ENCODE peak calls at places on chromosomes 6 and 20, in four cellular contexts. L, P, S and U are unnamed samples.

GRCh38 chr6:32529697-32530429 is at the start of gene HLA-DRB5:
- DNase-seq in L (peak; percentile 58), S (no peak), P (no peak), U (no peak)

GRCh38 chr6:72651967-72652956 is 30.4 kb downstream of the KCNQ5 start:
- DNase-seq in P (no peak), L (no peak), S (no peak), U (no peak)

GRCh38 chr6:82588020-82588419 is 224.4 kb downstream of the TPBG start:
- DNase-seq in P (no peak), L (no peak), S (no peak), U (no peak)

GRCh38 chr6:108484016-108484415 is 76.7 kb upstream of the FOXO3 start:
- DNase-seq in L (no peak), S (no peak), P (no peak), U (peak; percentile 46)

GRCh38 chr20:36210561-36210960 is 25.7 kb upstream of the AAR2 start:
- DNase-seq in S (no peak), L (no peak), P (no peak), U (no peak)

GRCh38 chr6:44960898-44961297 is 367.2 kb upstream of the RUNX2 start:
- DNase-seq in P (peak; percentile 53), S (no peak), L (peak; percentile 20), U (peak; percentile 51)

GRCh38 chr6:20696676-20697075 is 162.4 kb downstream of the CDKAL1 start:
- DNase-seq in P (no peak), L (no peak), S (no peak), U (no peak)

GRCh38 chr20:13068336-13068735 is 59.6 kb downstream of the SPTLC3 start:
- DNase-seq in S (no peak), L (no peak), P (no peak), U (no peak)

GRCh38 chr6:35044145-35044745 is 96.9 kb downstream of the TCP11 start:
- DNase-seq in P (no peak), L (no peak), S (no peak), U (no peak)

GRCh38 chr6:131755597-131755996 is 44.8 kb upstream of the CTAGE9 start:
- DNase-seq in S (no peak), P (peak; percentile 69), L (no peak), U (no peak)

GRCh38 chr20:10253750-10254149 is 35.1 kb downstream of the SNAP25 start:
- DNase-seq in S (no peak), P (no peak), L (no peak), U (no peak)

GRCh38 chr6:104473021-104473429 is 386.7 kb downstream of the HACE1 start:
- DNase-seq in S (no peak), P (no peak), L (no peak), U (no peak)

GRCh38 chr20:44092551-44093248 is 94.3 kb downstream of the JPH2 start:
- DNase-seq in S (no peak), P (peak; percentile 27), L (no peak), U (peak; percentile 45)
- TF ChIP-seq EZH2 in S (no peak), P (no peak), L (no peak), U (no peak)

DNA sequence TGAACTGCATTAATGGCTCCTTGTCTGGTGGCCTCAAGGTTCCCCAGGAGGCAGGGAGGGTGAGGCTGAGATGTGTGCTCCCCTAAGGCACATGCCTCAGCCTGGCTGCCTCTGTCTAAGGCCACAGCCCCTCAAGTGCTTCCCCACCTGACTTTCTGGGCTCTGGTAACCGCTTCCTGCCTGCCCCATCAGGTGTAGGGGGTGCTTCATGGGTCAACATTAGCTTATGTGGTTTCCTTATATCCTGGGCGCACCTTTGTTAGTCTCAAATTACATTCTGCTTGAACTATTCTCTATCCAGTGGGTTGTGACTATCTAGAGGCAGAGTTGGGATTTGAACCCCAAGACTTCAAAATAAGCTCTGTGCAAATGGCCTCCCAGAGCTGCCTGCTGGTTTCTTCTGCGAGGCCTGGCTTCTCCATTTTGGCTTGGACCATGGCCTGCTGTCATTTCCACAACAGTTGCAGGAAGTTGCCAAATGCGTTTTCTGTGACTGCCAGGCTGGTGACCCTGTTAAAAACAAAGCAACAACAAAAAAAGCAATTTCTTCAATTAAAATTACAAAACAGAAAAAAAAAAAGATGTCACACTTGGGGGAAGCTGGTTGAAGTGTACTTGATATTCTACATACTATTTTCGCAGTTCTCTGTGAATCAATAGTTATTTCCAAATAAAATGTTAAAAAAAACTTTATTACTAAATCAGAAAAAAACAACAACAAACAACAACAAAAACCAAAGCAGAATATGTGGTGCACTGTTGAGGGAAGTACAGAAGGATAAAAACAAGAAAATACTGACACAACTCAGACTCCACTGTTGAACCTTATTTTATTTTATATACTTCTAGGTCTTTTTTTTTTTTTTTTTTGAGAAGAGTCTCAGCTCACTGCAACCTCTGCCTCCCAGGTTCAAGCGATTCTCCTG is 20.0 kb upstream of the ZNFX1 start:
- DNase-seq in P (no peak), S (no peak), L (no peak), U (no peak)
- TF ChIP-seq MYC in P (no peak), S (no peak), L (no peak), U (no peak)

GRCh38 chr20:62980380-62980960 is 26.3 kb downstream of the BHLHE23 start:
- DNase-seq in L (no peak), P (no peak), S (no peak), U (no peak)
- TF ChIP-seq EZH2 in L (no peak), P (no peak), S (no peak), U (no peak)

GRCh38 chr6:25485820-25486559 is 166.0 kb upstream of the SCGN start:
- DNase-seq in S (peak; percentile 18), P (no peak), L (no peak), U (peak; percentile 40)

GRCh38 chr6:25488156-25488555 is 163.9 kb upstream of the SCGN start:
- DNase-seq in S (no peak), P (no peak), L (no peak), U (no peak)

GRCh38 chr6:25484900-25485299 is 167.1 kb upstream of the SCGN start:
- DNase-seq in S (no peak), P (no peak), L (no peak), U (no peak)

GRCh38 chr6:25486580-25486979 is 165.4 kb upstream of the SCGN start:
- DNase-seq in L (no peak), P (no peak), S (no peak), U (no peak)

GRCh38 chr6:25487012-25487411 is 165.0 kb upstream of the SCGN start:
- DNase-seq in S (no peak), L (no peak), P (no peak), U (no peak)
- TF ChIP-seq MYC in S (no peak), L (no peak), P (no peak), U (no peak)

GRCh38 chr20:48401359-48401758 is 426.4 kb downstream of the PREX1 start:
- DNase-seq in P (no peak), L (no peak), S (no peak), U (no peak)
- TF ChIP-seq EZH2 in P (no peak), L (no peak), S (no peak), U (no peak)

DNA sequence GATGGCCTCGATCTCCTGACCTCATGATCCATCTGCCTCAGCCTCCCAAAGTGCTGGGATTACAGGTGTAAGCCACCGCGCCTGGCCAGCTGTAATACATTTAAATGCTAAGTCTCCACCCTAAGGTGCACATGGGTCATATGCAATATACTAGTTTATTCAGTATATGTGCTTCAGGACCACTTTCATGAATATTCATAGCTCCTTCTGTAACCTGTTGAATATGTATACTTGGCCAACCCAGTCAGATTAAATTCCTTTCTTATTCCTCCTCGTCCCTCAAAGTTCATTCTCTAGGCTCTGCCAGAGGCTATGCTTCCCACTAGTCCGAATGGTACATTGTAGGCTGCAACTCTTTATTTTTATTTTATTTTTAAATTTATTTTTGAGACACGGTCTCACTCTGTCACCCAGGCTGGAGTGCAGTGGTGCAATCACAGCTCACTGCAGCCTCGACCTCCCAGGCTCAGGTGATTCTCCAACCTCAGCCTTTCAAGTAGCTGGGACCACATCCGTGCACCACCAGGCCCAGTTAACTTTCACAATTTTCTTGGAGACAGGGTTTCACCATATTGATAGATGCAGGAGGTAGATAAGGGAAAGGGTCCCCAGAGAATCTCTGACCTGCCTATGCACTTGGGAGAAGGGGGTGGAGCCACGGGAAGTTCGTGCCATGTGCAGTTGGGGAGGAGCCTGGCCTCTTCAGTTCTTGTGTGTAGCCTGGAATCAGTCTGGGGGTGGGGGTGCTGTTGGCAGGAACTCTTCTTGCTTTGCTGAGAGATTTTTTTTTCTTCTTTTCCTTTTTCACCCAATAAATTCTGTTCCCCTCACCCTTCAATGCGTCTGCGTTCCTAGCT is 41.3 kb upstream of the DDR1 start:
- DNase-seq in L (no peak), S (no peak), P (no peak), U (no peak)
- TF ChIP-seq MYC in L (no peak), S (no peak), P (no peak), U (no peak)

GRCh38 chr6:30071081-30071818 is 4.3 kb downstream of the PPP1R11 start:
- DNase-seq in L (no peak), S (no peak), P (no peak), U (peak; percentile 11)
- TF ChIP-seq EZH2 in L (no peak), S (no peak), P (no peak), U (peak; percentile 91)